ENCODE peak calls at places on chromosomes 16 and 17, in nine cellular contexts. V is stimulated activated naive B cell treated with anti-CD40 and anti-IgM and Interleukin-4, amounts not matched to agents 10 μg/mL and 1 μg/mL and 100 μg/mL, for 72 hours; N is posterior cingulate gyrus; D is HFFc6; Z is Kasumi-1; W is kidney tubule cell; I is T-helper 1 cell; K is activated T-cell treated with anti-CD3 and anti-CD28 coated beads for 48 hours; Y is ACHN. Q is an unnamed sample.

GRCh38 chr17:27788919-27789318 is 11.4 kb downstream of the NOS2 start:
- DNase-seq in D (no peak), W (no peak), Y (no peak), K (no peak), N (peak), V (no peak), I (no peak), Z (no peak), Q (no peak)

GRCh38 chr16:87560428-87561199 is 41.7 kb upstream of the JPH3 start:
- DNase-seq in W (no peak), Z (no peak), N (no peak), D (no peak), I (no peak), V (peak), Y (peak), K (peak), Q (no peak)

GRCh38 chr16:82156761-82157654 is 13.0 kb downstream of the MPHOSPH6 start:
- DNase-seq in Y (no peak), K (no peak), W (no peak), D (no peak), Z (no peak), I (no peak), V (no peak), N (no peak), Q (no peak)

GRCh38 chr17:56434610-56435009 is 158.9 kb upstream of the NOG start:
- DNase-seq in I (no peak), W (no peak), D (no peak), V (no peak), N (no peak), Y (no peak), K (no peak), Z (no peak), Q (no peak)

GRCh38 chr17:6233856-6234255 is 163.7 kb downstream of the WSCD1 start:
- DNase-seq in Y (no peak), I (no peak), W (no peak), Z (no peak), V (no peak), K (no peak), D (no peak), N (peak), Q (no peak)

GRCh38 chr17:64174686-64175456 is 44.9 kb upstream of the ERN1 start:
- DNase-seq in I (no peak), Z (peak), V (no peak), N (peak), K (no peak), D (peak), W (peak), Y (peak), Q (peak)

GRCh38 chr16:47143677-47144558 is at the start of gene NETO2:
- DNase-seq in I (peak), K (peak), N (peak), W (peak), Y (peak), D (peak), V (peak), Z (peak), Q (peak)

GRCh38 chr16:13923703-13924298 is 3.8 kb downstream of the ERCC4 start:
- DNase-seq in K (no peak), V (no peak), I (no peak), W (peak), N (no peak), Y (peak), D (peak), Z (peak), Q (peak)

GRCh38 chr17:6666077-6666521 is 14.5 kb downstream of the C17orf100 start:
- DNase-seq in I (no peak), Z (peak), V (peak), Y (peak), W (peak), D (peak), K (peak), N (peak), Q (peak)

GRCh38 chr17:17414316-17414937 is 62.4 kb upstream of the MED9 start:
- DNase-seq in Y (no peak), N (peak), W (no peak), I (no peak), V (no peak), K (no peak), Z (no peak), D (peak), Q (no peak)

GRCh38 chr17:73151888-73152633 is 12.7 kb upstream of the SSTR2 start:
- DNase-seq in V (peak), D (no peak), Z (peak), K (no peak), I (no peak), Y (no peak), N (no peak), W (peak), Q (peak)

GRCh38 chr17:52148969-52149351 is 9.6 kb downstream of the CA10 start:
- DNase-seq in I (no peak), W (peak), D (no peak), K (no peak), V (no peak), Z (no peak), Y (no peak), N (no peak), Q (peak)

GRCh38 chr17:247767-248166 is 66.3 kb upstream of the DOC2B start:
- DNase-seq in V (no peak), W (no peak), Y (no peak), K (no peak), Z (no peak), I (no peak), N (peak), D (no peak), Q (peak)

Q was measured in renal cortical epithelial cell.